ENCODE peak calls at places on chromosomes 11 and 22, in six cellular contexts. P is activated CD4-positive, alpha-beta T cell treated with anti-CD3 and anti-CD28 coated beads for 36 hours; I is NCI-H748 treated with DMSO at 0.1 percent for 48 hours; F is left ventricle myocardium superior; A is GM04503; Q is CD4-positive, CD25-positive, alpha-beta regulatory T cell. E is an unnamed sample.

GRCh38 chr11:77406396-77406795 is 67.5 kb downstream of the PAK1 start:
- DNase-seq in F (no peak), I (no peak), Q (no peak), A (no peak), P (no peak), E (no peak)

GRCh38 chr11:105903113-105903512 is 118.9 kb downstream of the MSANTD4 start:
- DNase-seq in A (no peak), Q (no peak), P (no peak), I (no peak), F (no peak), E (no peak)

GRCh38 chr22:42680648-42681047 is 31.5 kb upstream of the CYB5R3 start:
- DNase-seq in A (peak; percentile 87), P (peak; percentile 14), F (no peak), Q (no peak), I (no peak), E (peak; percentile 1)

GRCh38 chr11:100442017-100442416 is 245.1 kb upstream of the ARHGAP42 start:
- DNase-seq in A (no peak), Q (no peak), I (no peak), F (no peak), P (no peak), E (no peak)

GRCh38 chr11:19951558-19952083 is 208.7 kb downstream of the DBX1 start:
- DNase-seq in Q (no peak), F (no peak), A (no peak), P (no peak), I (peak; percentile 49), E (peak; percentile 60)

GRCh38 chr11:60334005-60334620 is 7.1 kb downstream of the MS4A6E start:
- DNase-seq in F (no peak), P (peak; percentile 85), Q (peak; percentile 32), A (peak; percentile 3), I (peak; percentile 53), E (peak; percentile 51)

GRCh38 chr11:61972796-61973602 is 5.6 kb upstream of the FTH1 start:
- DNase-seq in I (no peak), Q (no peak), A (peak; percentile 91), P (peak; percentile 33), F (no peak), E (peak; percentile 10)

GRCh38 chr11:70854201-70854600 is 398.2 kb downstream of the SHANK2 start:
- DNase-seq in A (no peak), I (no peak), Q (no peak), F (no peak), P (no peak), E (no peak)

GRCh38 chr11:116379185-116379828 is 393.5 kb downstream of the BUD13 start:
- DNase-seq in A (no peak), F (peak; percentile 47), I (no peak), P (peak; percentile 37), Q (no peak), E (no peak)

GRCh38 chr11:101552893-101553292 is 30.9 kb downstream of the TRPC6 start:
- DNase-seq in P (no peak), I (no peak), F (no peak), A (no peak), Q (no peak), E (no peak)

GRCh38 chr11:7527029-7527428 is 13.2 kb downstream of the PPFIBP2 start:
- DNase-seq in A (no peak), F (no peak), Q (no peak), P (peak; percentile 36), I (no peak), E (no peak)

GRCh38 chr11:10858505-10859360 is 880 bp upstream of the ZBED5 start:
- DNase-seq in P (peak; percentile 65), Q (peak; percentile 30), F (peak; percentile 83), I (no peak), A (no peak), E (peak; percentile 62)

GRCh38 chr11:65558002-65558784 is at the start of gene LTBP3:
- DNase-seq in I (peak; percentile 41), F (peak; percentile 92), Q (no peak), A (no peak), P (peak; percentile 71), E (peak; percentile 57)

GRCh38 chr11:134474942-134475341 is 62.9 kb upstream of the B3GAT1 start:
- DNase-seq in Q (no peak), I (no peak), F (no peak), A (no peak), P (peak; percentile 42), E (no peak)

GRCh38 chr11:12123177-12123576 is 12.8 kb downstream of the MICAL2 start:
- DNase-seq in A (peak; percentile 37), Q (no peak), I (no peak), F (no peak), P (no peak), E (no peak)

GRCh38 chr11:60860943-60861342 is 5.2 kb upstream of the PTGDR2 start:
- DNase-seq in F (no peak), I (no peak), A (no peak), P (no peak), Q (no peak), E (no peak)

GRCh38 chr11:65887723-65888162 is 528 bp downstream of the FIBP start:
- DNase-seq in I (no peak), A (no peak), P (peak; percentile 64), Q (no peak), F (no peak), E (peak; percentile 40)

GRCh38 chr11:105297463-105297862 is 157.9 kb upstream of the CARD18 start:
- DNase-seq in F (no peak), I (no peak), Q (no peak), P (no peak), A (peak; percentile 17), E (no peak)

GRCh38 chr11:104451193-104451592 is 287.2 kb upstream of the PDGFD start:
- DNase-seq in A (no peak), F (peak; percentile 43), I (no peak), P (no peak), Q (no peak), E (no peak)

GRCh38 chr11:42595856-42596255 is 715.9 kb upstream of the API5 start:
- DNase-seq in F (no peak), Q (no peak), P (no peak), I (no peak), A (no peak), E (no peak)

GRCh38 chr22:19691721-19692341 is 22.5 kb upstream of the SEPTIN5 start:
- DNase-seq in Q (no peak), I (no peak), A (no peak), P (no peak), F (no peak), E (no peak)

GRCh38 chr11:123069878-123070821 is 8.2 kb upstream of the HSPA8 start:
- DNase-seq in I (no peak), F (no peak), A (no peak), P (no peak), Q (no peak), E (peak; percentile 38)

GRCh38 chr22:39360674-39361413 is 11.1 kb downstream of the SYNGR1 start:
- DNase-seq in F (no peak), A (no peak), P (no peak), Q (no peak), I (no peak), E (peak; percentile 22)

GRCh38 chr11:126567419-126567818 is 211.9 kb downstream of the ST3GAL4 start:
- DNase-seq in Q (no peak), A (no peak), I (no peak), F (no peak), P (no peak), E (no peak)

GRCh38 chr11:64250875-64251721 is at the start of gene PLCB3:
- DNase-seq in Q (peak; percentile 59), A (no peak), P (peak; percentile 78), F (peak; percentile 79), I (no peak), E (peak; percentile 56)

GRCh38 chr22:43291381-43291780 is 51.8 kb downstream of the SCUBE1 start:
- DNase-seq in P (no peak), F (no peak), Q (no peak), I (no peak), A (no peak), E (no peak)

GRCh38 chr22:41768420-41768819 is 32.1 kb upstream of the CCDC134 start:
- DNase-seq in I (no peak), F (no peak), P (no peak), A (no peak), Q (no peak), E (no peak)

GRCh38 chr22:25049770-25050169 is 97.3 kb downstream of the KIAA1671 start:
- DNase-seq in Q (no peak), P (no peak), A (no peak), F (no peak), I (no peak), E (no peak)

GRCh38 chr11:5272395-5273017 is 2.8 kb upstream of the HBE1 start:
- DNase-seq in P (no peak), I (no peak), A (no peak), Q (no peak), F (no peak), E (no peak)